ENCODE peak calls at places on chromosomes 7 and 10, in four cellular contexts. C, G, O and S are unnamed samples.

GRCh38 chr7:84200859-84201258 is 6.3 kb upstream of the SEMA3A start:
- DNase-seq in C (peak), O (peak), G (no peak), S (no peak)

GRCh38 chr7:52260046-52260665 is 775.3 kb upstream of the POM121L12 start:
- DNase-seq in O (peak), C (peak), G (peak), S (no peak)

GRCh38 chr10:63268139-63268797 is 135.1 kb downstream of the NRBF2 start:
- DNase-seq in C (peak), G (no peak), O (peak), S (no peak)

GRCh38 chr10:36670616-36671402 is 454.6 kb upstream of the ANKRD30A start:
- DNase-seq in C (no peak), G (no peak), O (peak), S (no peak)

GRCh38 chr10:105797234-105797890 is 1156.3 kb downstream of the SORCS3 start:
- DNase-seq in C (peak), G (no peak), O (no peak), S (peak)

GRCh38 chr7:50359995-50360925 is 55.7 kb downstream of the IKZF1 start:
- DNase-seq in O (peak), C (peak), G (no peak), S (no peak)

GRCh38 chr7:33842141-33842540 is 63.2 kb upstream of the BMPER start:
- DNase-seq in O (no peak), C (peak), G (no peak), S (no peak)

GRCh38 chr7:99748846-99749579 is 14.0 kb upstream of the CYP3A7 start:
- DNase-seq in G (no peak), C (no peak), O (no peak), S (no peak)

GRCh38 chr10:132172091-132173066 is 14.4 kb upstream of the DPYSL4 start:
- DNase-seq in C (no peak), O (no peak), G (no peak), S (no peak)

GRCh38 chr7:120837599-120837998 is 20.3 kb downstream of the TSPAN12 start:
- DNase-seq in C (no peak), G (no peak), O (no peak), S (no peak)

GRCh38 chr7:20408467-20408826 is 77.7 kb downstream of the ITGB8 start:
- DNase-seq in O (peak), G (no peak), C (no peak), S (peak)

GRCh38 chr7:159040146-159040545 is 104.5 kb downstream of the VIPR2 start:
- DNase-seq in O (no peak), C (no peak), G (no peak), S (no peak)

GRCh38 chr7:66310620-66311019 is 105.5 kb downstream of the TPST1 start:
- DNase-seq in G (no peak), C (no peak), O (no peak), S (no peak)

GRCh38 chr7:74379938-74380337 is 73.8 kb upstream of the GTF2IRD1 start:
- DNase-seq in G (no peak), C (no peak), O (no peak), S (no peak)

GRCh38 chr10:99328579-99329237 is 448 bp upstream of the CNNM1 start:
- DNase-seq in G (no peak), O (no peak), C (peak), S (no peak)

GRCh38 chr10:44587488-44588140 is 202.7 kb upstream of the CXCL12 start:
- DNase-seq in C (no peak), G (no peak), O (no peak), S (no peak)
- H2BK5ac ChIP-seq in C (no peak), G (no peak), O (no peak), S (no peak)

DNA sequence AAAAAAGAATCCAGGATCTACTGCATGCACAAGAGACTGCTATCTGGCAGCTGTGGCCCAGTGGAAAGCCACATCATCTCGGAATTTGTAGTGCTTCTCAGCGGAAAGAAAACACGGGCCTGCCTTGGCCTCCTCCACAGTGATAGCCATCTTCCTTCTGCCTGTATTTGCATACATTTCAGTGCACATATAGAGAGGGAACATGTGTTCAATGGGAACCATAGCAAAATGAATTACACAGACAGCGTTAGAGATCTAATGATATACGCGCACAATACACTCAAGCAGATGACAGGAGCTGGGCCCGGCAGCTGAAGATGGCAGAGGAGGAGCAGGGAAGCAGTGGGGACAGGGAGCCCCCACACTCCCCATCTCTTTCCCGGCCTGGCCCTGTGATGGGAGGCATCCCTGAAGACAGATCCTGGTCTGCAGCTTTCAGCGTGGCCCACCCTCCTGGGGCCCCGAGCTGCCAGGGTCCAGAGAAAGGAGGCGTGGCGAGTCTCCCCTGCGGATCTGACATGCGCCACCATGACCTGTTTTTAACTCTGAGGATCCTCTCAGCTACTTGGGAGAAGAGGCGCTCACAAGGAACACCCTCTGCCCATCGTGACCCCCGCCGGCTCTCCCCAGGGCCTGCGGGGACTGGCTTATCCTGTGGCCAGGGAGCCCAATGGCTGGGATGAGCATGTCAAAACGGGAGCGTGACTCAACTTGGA is 93.9 kb downstream of the EBF3 start:
- DNase-seq in C (no peak), O (no peak), G (no peak), S (no peak)
- H2BK5ac ChIP-seq in C (no peak), O (no peak), G (no peak), S (no peak)

DNA sequence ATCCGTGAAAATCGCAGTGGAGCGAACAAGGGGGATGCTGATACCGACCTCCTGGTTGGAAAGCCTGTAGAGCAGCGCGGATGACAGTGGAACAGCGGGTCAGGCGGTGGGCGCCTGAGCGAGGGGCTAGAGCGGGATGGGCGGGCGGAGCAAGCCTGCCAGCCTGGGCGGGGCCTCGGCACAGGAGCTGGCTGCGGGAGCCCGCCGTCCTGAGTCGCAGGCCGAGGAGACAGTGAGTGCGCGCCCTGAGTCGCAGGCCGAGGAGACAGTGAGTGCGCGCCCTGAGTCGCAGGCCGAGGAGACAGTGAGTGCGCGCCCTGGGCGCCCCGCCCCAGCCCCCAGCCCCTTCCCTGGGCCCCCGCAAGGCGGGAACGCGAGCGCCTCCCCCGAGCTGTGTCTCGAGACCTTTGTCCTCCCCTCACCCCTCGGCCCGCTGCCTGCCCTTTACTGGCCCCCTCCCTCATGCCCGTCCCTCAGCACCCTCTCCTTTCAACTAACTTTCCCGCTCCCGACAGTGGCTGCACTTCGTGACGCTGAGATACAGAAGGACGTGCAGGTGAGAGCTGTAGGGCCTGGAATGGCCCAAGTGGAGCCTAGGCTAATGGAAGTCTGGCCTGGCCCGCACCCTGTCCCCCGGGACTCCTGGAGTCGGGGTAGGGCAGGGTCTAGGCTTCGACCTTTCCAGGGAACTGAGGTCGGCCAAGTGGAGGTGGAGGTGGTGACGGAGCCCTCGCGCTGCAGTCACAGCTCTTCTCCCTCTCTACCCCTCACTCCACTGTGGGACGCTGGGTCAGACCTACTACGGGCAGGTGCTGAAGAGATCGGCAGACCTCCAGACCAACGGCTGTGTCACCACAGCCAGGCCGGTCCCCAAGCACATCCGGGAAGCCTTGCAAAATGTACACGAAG is at the start of gene AS3MT:
- DNase-seq in C (peak), G (peak), O (peak), S (peak)
- H2BK5ac ChIP-seq in C (no peak), G (no peak), O (no peak), S (no peak)

DNA sequence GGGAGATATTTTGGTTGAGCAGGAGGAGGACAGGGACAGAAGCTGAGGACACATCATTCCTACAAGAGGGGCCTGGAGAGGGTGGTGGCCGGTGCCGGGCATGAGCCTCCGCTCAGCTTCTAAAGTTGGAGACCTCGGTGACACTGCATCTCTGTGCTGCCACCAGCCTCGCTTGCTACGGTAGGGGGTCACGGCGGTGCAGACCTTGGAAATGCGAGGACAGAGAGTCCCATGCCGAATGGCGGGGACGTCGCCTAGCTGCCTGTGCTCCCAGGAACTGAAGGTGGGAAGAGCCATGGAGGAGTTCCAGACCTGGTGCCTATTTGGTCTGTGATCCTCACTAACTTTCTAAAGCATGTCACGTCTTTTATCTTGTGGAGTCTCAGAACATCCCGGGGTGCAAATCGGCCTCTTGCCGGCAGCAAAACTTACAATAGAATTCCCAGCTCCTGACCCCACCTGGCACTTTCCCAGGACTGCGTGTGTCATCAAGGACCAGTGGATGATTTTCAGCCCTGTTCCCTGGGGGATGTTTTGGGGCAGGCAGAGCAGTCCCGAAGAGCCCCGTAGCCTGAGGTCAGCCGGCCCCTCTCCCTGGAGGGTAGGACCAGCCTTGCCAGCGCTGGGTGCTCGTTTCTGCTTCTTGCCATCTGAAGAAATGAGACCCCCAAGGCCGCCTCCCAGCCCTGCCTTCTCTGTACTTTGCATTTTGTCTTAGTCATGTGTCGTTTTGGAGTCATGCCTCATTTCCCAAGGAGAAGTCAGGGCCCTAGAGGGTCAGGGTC is 205.8 kb upstream of the SHH start:
- DNase-seq in C (no peak), G (no peak), O (no peak), S (no peak)
- H2BK5ac ChIP-seq in C (no peak), G (no peak), O (no peak), S (no peak)

GRCh38 chr7:36279926-36280315 is 109.7 kb upstream of the ANLN start:
- DNase-seq in O (no peak), G (no peak), C (no peak), S (no peak)
- H2BK5ac ChIP-seq in O (no peak), G (no peak), C (no peak), S (peak)

GRCh38 chr10:31291123-31291522 is 27.9 kb upstream of the ZEB1 start:
- DNase-seq in O (no peak), G (no peak), C (no peak), S (no peak)
- H2BK5ac ChIP-seq in O (no peak), G (no peak), C (no peak), S (no peak)

GRCh38 chr10:117540640-117541404 is 1.7 kb upstream of the EMX2 start:
- DNase-seq in O (no peak), G (no peak), C (peak), S (no peak)

GRCh38 chr10:117541405-117541908 is 1.1 kb upstream of the EMX2 start:
- DNase-seq in O (no peak), C (peak), G (peak), S (peak)

GRCh38 chr10:117542706-117543244 is at the start of gene EMX2:
- DNase-seq in C (peak), O (no peak), G (no peak), S (no peak)

GRCh38 chr10:117543245-117543998 is 876 bp downstream of the EMX2 start:
- DNase-seq in G (peak), C (peak), O (no peak), S (peak)

GRCh38 chr10:117541909-117542705 is 439 bp upstream of the EMX2 start:
- DNase-seq in G (peak), C (peak), O (peak), S (peak)
- H2BK5ac ChIP-seq in G (no peak), C (no peak), O (no peak), S (no peak)

GRCh38 chr7:7489546-7489945 is 46.1 kb downstream of the COL28A1 start:
- DNase-seq in C (no peak), G (no peak), O (no peak), S (no peak)
- H2BK5ac ChIP-seq in C (no peak), G (no peak), O (no peak), S (no peak)

GRCh38 chr7:112453505-112454171 is 3.4 kb downstream of the IFRD1 start:
- DNase-seq in O (peak), C (no peak), G (no peak), S (peak)

GRCh38 chr7:112449353-112449752 is 907 bp upstream of the IFRD1 start:
- DNase-seq in G (no peak), O (no peak), C (no peak), S (peak)

GRCh38 chr7:112449902-112450806 is at the start of gene IFRD1:
- DNase-seq in C (peak), O (peak), G (peak), S (peak)

GRCh38 chr7:112450807-112451661 is 774 bp downstream of the IFRD1 start:
- DNase-seq in G (peak), O (peak), C (peak), S (peak)

GRCh38 chr7:112452102-112452888 is 2.0 kb downstream of the IFRD1 start:
- DNase-seq in O (peak), G (peak), C (peak), S (peak)
- H2BK5ac ChIP-seq in O (no peak), G (no peak), C (no peak), S (no peak)